ENCODE peak calls at places on chromosomes 3 and 15, in nine cellular contexts. W, D, K, V, M, F, R, P and N are unnamed samples. For H3K36me3, the result is how much of the 10 kb centered on the place peaks cover.

GRCh38 chr15:64461577-64462162 is 1.3 kb downstream of the ZNF609 start:
- DNase-seq in P (no peak), F (no peak), M (no peak), D (peak), K (peak), R (no peak), W (peak), V (peak), N (peak)

GRCh38 chr3:192005989-192006388 is 545.0 kb downstream of the PYDC2 start:
- DNase-seq in R (no peak), F (no peak), K (no peak), P (no peak), V (no peak), W (no peak), D (peak), M (no peak), N (no peak)

GRCh38 chr3:89617706-89618105 is 510.3 kb downstream of the EPHA3 start:
- DNase-seq in W (no peak), K (no peak), D (no peak), V (no peak), P (no peak), F (no peak), R (no peak), M (no peak), N (no peak)

GRCh38 chr15:86634992-86635608 is 555.4 kb downstream of the AGBL1 start:
- DNase-seq in W (no peak), V (no peak), M (no peak), F (no peak), R (no peak), K (no peak), P (no peak), D (no peak), N (no peak)

GRCh38 chr3:115624029-115624645 is 827 bp downstream of the GAP43 start:
- DNase-seq in K (no peak), V (no peak), M (no peak), P (no peak), D (no peak), R (no peak), F (no peak), W (no peak), N (no peak)

GRCh38 chr3:30970183-30970582 is 75.7 kb upstream of the GADL1 start:
- DNase-seq in R (no peak), M (no peak), W (no peak), F (no peak), D (peak), V (peak), P (no peak), K (peak), N (peak)

GRCh38 chr15:49887604-49888340 is 231.3 kb downstream of the ATP8B4 start:
- DNase-seq in P (no peak), W (no peak), F (no peak), V (no peak), R (no peak), K (no peak), M (no peak), D (no peak), N (no peak)

GRCh38 chr3:114216186-114216970 is 21.0 kb downstream of the ZNF80 start:
- DNase-seq in M (no peak), D (peak), R (no peak), K (no peak), F (no peak), V (no peak), P (no peak), W (no peak), N (no peak)

GRCh38 chr3:17386432-17386831 is 356.0 kb downstream of the TBC1D5 start:
- DNase-seq in M (no peak), F (no peak), D (no peak), K (no peak), R (no peak), V (no peak), W (no peak), P (no peak), N (no peak)

GRCh38 chr3:80519436-80519835 is 751.6 kb upstream of the ROBO1 start:
- DNase-seq in K (no peak), D (no peak), W (no peak), M (no peak), V (no peak), F (no peak), R (no peak), P (no peak), N (no peak)

DNA sequence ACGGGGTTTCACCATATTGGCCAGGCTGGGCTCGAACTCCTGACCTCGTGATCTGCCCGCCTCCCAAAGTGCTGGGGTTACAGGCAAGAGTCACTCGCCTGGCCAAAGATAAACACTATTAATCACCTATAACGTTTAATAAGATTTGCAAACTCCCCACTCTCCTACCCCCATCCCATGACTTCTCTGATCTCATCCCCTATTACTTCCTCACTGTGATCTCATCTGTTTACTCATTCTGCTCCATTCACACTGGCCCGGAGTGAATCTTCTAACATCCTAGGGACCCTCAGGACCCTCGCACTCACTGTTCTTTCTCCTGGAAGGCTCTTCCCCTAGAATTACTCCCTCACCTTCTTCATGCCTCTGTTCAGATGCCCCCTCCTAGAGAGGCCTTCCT is 78.9 kb downstream of the DGKG start:
- DNase-seq in R (no peak), P (no peak), W (no peak), V (no peak), D (no peak), M (no peak), F (no peak), K (no peak), N (no peak)
- H3K4me3 ChIP-seq in R (no peak), P (no peak), W (no peak), V (no peak), D (no peak), M (no peak), F (no peak), K (no peak), N (no peak)

DNA sequence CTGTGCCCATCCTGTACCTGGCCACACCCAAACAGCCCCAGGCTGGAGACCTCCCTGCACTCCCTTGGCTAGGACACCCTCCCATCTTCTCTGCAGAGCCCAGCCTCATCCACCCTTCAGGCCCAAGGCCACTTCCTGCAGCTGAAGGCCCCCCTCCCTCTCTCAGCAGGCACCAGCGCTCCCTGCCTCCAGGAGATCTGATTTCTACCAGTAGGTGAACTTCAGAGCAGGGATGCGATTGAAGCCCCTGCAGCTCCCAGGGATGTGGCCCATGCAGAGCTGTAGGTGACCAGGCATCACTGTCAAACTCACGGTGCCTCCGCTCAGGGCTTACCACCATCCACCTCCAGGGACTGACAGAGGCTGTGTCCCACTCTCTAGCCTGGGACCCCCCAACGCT is 96.3 kb downstream of the NUP210 start:
- DNase-seq in F (no peak), M (no peak), K (no peak), W (no peak), V (peak), P (no peak), D (no peak), R (no peak), N (no peak)
- H3K36me3 ChIP-seq in F (under half), M (under half), K (half or more), W (under half), V (half or more), P (under half), D (under half), R (under half), N (half or more)

DNA sequence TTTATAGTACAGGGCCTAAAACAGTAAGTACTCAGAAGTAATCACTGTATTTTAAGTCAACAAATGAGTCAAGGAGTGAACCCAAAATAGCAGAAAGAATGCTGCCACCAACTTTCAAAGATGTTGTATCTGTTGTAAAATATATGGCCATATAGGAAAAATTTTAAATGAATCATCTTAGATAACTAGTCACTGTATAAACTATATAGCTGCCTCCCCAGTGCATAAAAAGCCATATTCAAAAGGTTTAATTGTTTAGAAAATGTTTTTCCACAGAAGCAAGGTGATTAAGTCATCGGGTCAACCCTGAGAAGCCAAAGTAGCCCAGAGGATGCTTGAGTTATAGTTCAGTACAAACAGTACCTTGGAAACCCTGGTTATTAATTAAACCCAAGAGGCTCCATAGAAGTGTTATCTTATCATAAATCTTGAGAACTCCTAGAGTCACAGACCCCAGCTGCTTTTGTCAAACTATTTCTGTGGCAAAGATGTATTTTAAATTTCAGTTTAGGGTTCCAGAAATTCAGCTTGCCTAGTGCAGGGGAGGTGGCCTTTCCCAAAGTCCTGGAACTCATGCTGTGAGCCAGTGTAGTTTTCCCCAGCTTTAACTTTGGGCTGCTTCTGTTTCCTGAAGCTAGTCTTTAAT is 39.2 kb downstream of the MBNL1 start:
- DNase-seq in F (no peak), V (no peak), R (no peak), W (no peak), D (no peak), K (no peak), M (no peak), P (no peak), N (no peak)
- H3K4me3 ChIP-seq in F (no peak), V (no peak), R (no peak), W (no peak), D (no peak), K (no peak), M (no peak), P (no peak), N (no peak)

GRCh38 chr15:36575266-36575665 is 4.2 kb upstream of the CDIN1 start:
- DNase-seq in F (no peak), R (no peak), K (no peak), V (no peak), M (no peak), P (no peak), D (no peak), W (no peak), N (no peak)
- H3K36me3 ChIP-seq in F (under half), R (under half), K (under half), V (under half), M (under half), P (under half), D (under half), W (under half), N (under half)

GRCh38 chr15:88638626-88639372 is at the start of gene ISG20:
- DNase-seq in D (peak), K (peak), W (peak), V (peak), M (peak), R (peak), P (peak), F (peak), N (peak)
- H3K4me3 ChIP-seq in D (no peak), K (peak), W (no peak), V (peak), M (peak), R (peak), P (peak), F (peak), N (peak)

DNA sequence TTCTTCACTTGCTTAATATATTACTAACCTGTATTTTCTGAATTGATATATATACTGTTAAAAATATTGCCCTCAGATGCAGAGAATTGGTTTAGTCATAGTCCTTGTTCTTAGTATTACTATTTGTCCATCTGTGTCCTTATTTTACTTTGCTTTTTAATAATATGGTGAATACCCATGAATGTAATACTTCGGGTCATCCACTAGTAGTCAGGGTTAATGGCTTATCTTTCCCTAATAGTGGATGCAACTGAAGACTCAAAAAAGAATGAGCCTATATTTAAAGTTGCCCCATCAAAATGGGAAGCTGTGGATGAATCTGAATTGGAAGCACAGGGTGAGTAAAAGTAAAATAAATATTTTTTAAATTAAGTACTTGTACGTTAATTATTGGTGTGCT is 36.5 kb downstream of the U2SURP start:
- DNase-seq in W (no peak), F (no peak), M (no peak), V (no peak), D (no peak), P (no peak), R (no peak), K (no peak), N (no peak)
- H3K36me3 ChIP-seq in W (under half), F (under half), M (under half), V (half or more), D (half or more), P (half or more), R (under half), K (under half), N (under half)